ENCODE peak calls at places on chromosome 2, in five cellular contexts. N is hippocampal formation, Q is HEK293T, F is AG04449, W is occipital lobe. O is an unnamed sample.

GRCh38 chr2:112924348-112924747 is 13.4 kb downstream of the IL37 start:
- DNase-seq in N (no peak), Q (no peak), F (no peak), W (no peak), O (no peak)

GRCh38 chr2:239883326-239884050 is 141.7 kb downstream of the NDUFA10 start:
- DNase-seq in N (no peak), Q (no peak), F (no peak), W (no peak), O (no peak)

GRCh38 chr2:232632229-232632903 is 1.0 kb upstream of the EFHD1 start:
- DNase-seq in N (no peak), Q (no peak), F (no peak), W (no peak), O (no peak)

GRCh38 chr2:86281066-86281700 is 56.2 kb downstream of the REEP1 start:
- DNase-seq in N (no peak), Q (no peak), F (no peak), W (no peak), O (no peak)

GRCh38 chr2:18701981-18702380 is 112.6 kb upstream of the NT5C1B start:
- DNase-seq in N (no peak), Q (no peak), F (no peak), W (no peak), O (no peak)

GRCh38 chr2:12935726-12936125 is 219.0 kb downstream of the TRIB2 start:
- DNase-seq in N (no peak), Q (no peak), F (no peak), W (no peak), O (no peak)

GRCh38 chr2:215105607-215106354 is 32.6 kb downstream of the ABCA12 start:
- DNase-seq in N (no peak), Q (no peak), F (no peak), W (no peak), O (no peak)

GRCh38 chr2:95315801-95316411 is 18.8 kb downstream of the KCNIP3 start:
- DNase-seq in N (no peak), Q (no peak), F (peak), W (no peak), O (no peak)

GRCh38 chr2:11234309-11234708 is 79.0 kb downstream of the SLC66A3 start:
- DNase-seq in N (peak), Q (no peak), F (no peak), W (no peak), O (no peak)

GRCh38 chr2:219314804-219315468 is 5.7 kb upstream of the PTPRN start:
- DNase-seq in N (no peak), Q (no peak), F (no peak), W (no peak), O (no peak)

GRCh38 chr2:18630541-18630940 is 41.2 kb upstream of the NT5C1B start:
- DNase-seq in N (no peak), Q (no peak), F (no peak), W (no peak), O (no peak)

GRCh38 chr2:74199871-74200305 is 1.5 kb downstream of the MTHFD2 start:
- DNase-seq in N (no peak), Q (no peak), F (no peak), W (no peak), O (no peak)